ENCODE peak calls at places on chromosomes 3 and 15, in five cellular contexts. G is stomach, F is NCI-H2029 treated with DMSO at 0.1 percent for 48 hours, O is lower leg skin, K is RPMI7951. M is an unnamed sample.

GRCh38 chr3:105700575-105700974 is 168.2 kb downstream of the CBLB start:
- DNase-seq in G (no peak), F (no peak), O (no peak), K (no peak), M (no peak)

GRCh38 chr15:63246691-63247464 is 30.5 kb upstream of the APH1B start:
- DNase-seq in G (no peak), F (no peak), O (no peak), K (peak; percentile 51), M (peak; percentile 68)

GRCh38 chr15:65305144-65305758 is 774 bp downstream of the RNU5B-1 start:
- DNase-seq in G (no peak), F (peak; percentile 28), O (no peak), K (no peak), M (no peak)

GRCh38 chr3:42751609-42752008 is 21.4 kb downstream of the CCDC13 start:
- DNase-seq in G (peak; percentile 25), F (no peak), O (peak; percentile 80), K (no peak), M (no peak)

GRCh38 chr3:134699141-134699711 is 48.4 kb upstream of the KY start:
- DNase-seq in G (no peak), F (no peak), O (no peak), K (no peak), M (no peak)

GRCh38 chr15:83160741-83161140 is 46.9 kb downstream of the HDGFL3 start:
- DNase-seq in G (no peak), F (no peak), O (no peak), K (no peak), M (no peak)

GRCh38 chr3:9396301-9396631 is 1.1 kb upstream of the SETD5 start:
- DNase-seq in G (peak; percentile 84), F (peak; percentile 89), O (no peak), K (peak; percentile 97), M (peak; percentile 69)

GRCh38 chr15:26661727-26662126 is 111.1 kb downstream of the GABRB3 start:
- DNase-seq in G (no peak), F (no peak), O (no peak), K (peak; percentile 13), M (no peak)

GRCh38 chr3:194604837-194605236 is 28.4 kb downstream of the TMEM44 start:
- DNase-seq in G (no peak), F (no peak), O (no peak), K (no peak), M (no peak)

GRCh38 chr3:58474348-58474911 is 17.5 kb upstream of the KCTD6 start:
- DNase-seq in G (no peak), F (no peak), O (no peak), K (no peak), M (no peak)